ENCODE peak calls at places on chromosomes 7 and 10, in ten cellular contexts. Z, I, V, R, K, Y, S, T, C and P are unnamed samples. For H3K27me3, the result is how much of the 10 kb centered on the place peaks cover.

GRCh38 chr7:112080441-112080840 is 125.8 kb downstream of the DOCK4 start:
- DNase-seq in Z (no peak), I (no peak), V (no peak), R (peak), K (peak), Y (no peak), S (peak), T (no peak), C (no peak), P (no peak)

GRCh38 chr10:122206471-122207065 is 64.5 kb upstream of the BTBD16 start:
- DNase-seq in Z (no peak), I (no peak), V (no peak), R (no peak), K (peak), Y (no peak), S (no peak), T (no peak), C (no peak), P (no peak)

GRCh38 chr7:122304996-122305421 is 459 bp upstream of the FEZF1 start:
- DNase-seq in Z (no peak), I (no peak), V (no peak), R (no peak), K (no peak), Y (no peak), S (no peak), T (no peak), C (no peak), P (no peak)

GRCh38 chr7:42843209-42843800 is 68.6 kb downstream of the C7orf25 start:
- DNase-seq in Z (no peak), I (no peak), V (no peak), R (no peak), K (peak), Y (peak), S (peak), T (peak), C (peak), P (no peak)

GRCh38 chr7:128215281-128215680 is 25.8 kb upstream of the LEP start:
- DNase-seq in Z (no peak), I (no peak), V (no peak), R (peak), K (peak), Y (no peak), S (no peak), T (no peak), C (no peak), P (no peak)

GRCh38 chr7:144827581-144828139 is 8.2 kb downstream of the TPK1 start:
- DNase-seq in Z (no peak), I (no peak), V (no peak), R (no peak), K (peak), Y (no peak), S (no peak), T (no peak), C (no peak), P (no peak)

GRCh38 chr7:95955748-95956147 is 183.4 kb downstream of the DYNC1I1 start:
- DNase-seq in Z (no peak), I (no peak), V (no peak), R (no peak), K (no peak), Y (no peak), S (no peak), T (no peak), C (no peak), P (no peak)

GRCh38 chr10:1650542-1651279 is 86.6 kb downstream of the ADARB2 start:
- DNase-seq in Z (no peak), I (no peak), V (no peak), R (no peak), K (no peak), Y (no peak), S (no peak), T (no peak), C (no peak), P (no peak)

GRCh38 chr7:141073173-141073640 is 657 bp upstream of the TMEM178B start:
- DNase-seq in Z (no peak), I (no peak), V (no peak), R (no peak), K (peak), Y (no peak), S (peak), T (peak), C (peak), P (peak)

GRCh38 chr10:71246591-71247143 is 34.3 kb downstream of the UNC5B start:
- DNase-seq in Z (no peak), I (peak), V (no peak), R (no peak), K (no peak), Y (no peak), S (no peak), T (peak), C (no peak), P (no peak)

GRCh38 chr10:60394444-60394843 is 4.8 kb upstream of the ANK3 start:
- DNase-seq in Z (no peak), I (no peak), V (no peak), R (no peak), K (no peak), Y (no peak), S (no peak), T (no peak), C (no peak), P (no peak)

GRCh38 chr10:44153901-44154670 is 230.8 kb downstream of the CXCL12 start:
- DNase-seq in Z (no peak), I (no peak), V (no peak), R (no peak), K (no peak), Y (no peak), S (no peak), T (no peak), C (no peak), P (no peak)

GRCh38 chr7:75835688-75836285 is 22.2 kb upstream of the CCL24 start:
- DNase-seq in Z (no peak), I (no peak), V (no peak), R (no peak), K (no peak), Y (no peak), S (no peak), T (no peak), C (no peak), P (no peak)

GRCh38 chr10:69866246-69866687 is 64.6 kb downstream of the COL13A1 start:
- DNase-seq in Z (no peak), I (peak), V (no peak), R (no peak), K (no peak), Y (no peak), S (no peak), T (no peak), C (no peak), P (no peak)

GRCh38 chr7:3260425-3260762 is 40.7 kb upstream of the SDK1 start:
- DNase-seq in Z (no peak), I (no peak), V (no peak), R (no peak), K (peak), Y (peak), S (no peak), T (no peak), C (no peak), P (no peak)

GRCh38 chr10:112763916-112764520 is 186.0 kb upstream of the TCF7L2 start:
- DNase-seq in Z (no peak), I (no peak), V (no peak), R (peak), K (peak), Y (no peak), S (no peak), T (no peak), C (no peak), P (no peak)

GRCh38 chr10:131186547-131187253 is 124.8 kb downstream of the TCERG1L start:
- DNase-seq in Z (no peak), I (no peak), V (no peak), R (no peak), K (no peak), Y (no peak), S (no peak), T (no peak), C (no peak), P (no peak)

GRCh38 chr10:34244787-34245484 is 570.2 kb downstream of the PARD3 start:
- DNase-seq in Z (no peak), I (no peak), V (no peak), R (no peak), K (no peak), Y (no peak), S (no peak), T (no peak), C (no peak), P (no peak)

GRCh38 chr10:97365761-97366351 is 31.3 kb upstream of the FRAT2 start:
- DNase-seq in Z (no peak), I (no peak), V (no peak), R (no peak), K (no peak), Y (no peak), S (no peak), T (no peak), C (no peak), P (no peak)

GRCh38 chr7:123712619-123713018 is 36.2 kb downstream of the WASL start:
- DNase-seq in Z (no peak), I (no peak), V (no peak), R (peak), K (peak), Y (no peak), S (no peak), T (no peak), C (no peak), P (no peak)

GRCh38 chr10:115866174-115866573 is 406.8 kb downstream of the GFRA1 start:
- DNase-seq in Z (no peak), I (no peak), V (no peak), R (no peak), K (no peak), Y (no peak), S (no peak), T (no peak), C (no peak), P (no peak)

GRCh38 chr10:58859541-58859940 is 316.9 kb upstream of the PHYHIPL start:
- DNase-seq in Z (no peak), I (no peak), V (no peak), R (no peak), K (peak), Y (no peak), S (no peak), T (no peak), C (no peak), P (no peak)

GRCh38 chr7:8184241-8184640 is 77.7 kb downstream of the ICA1 start:
- DNase-seq in Z (no peak), I (no peak), V (no peak), R (no peak), K (no peak), Y (no peak), S (no peak), T (no peak), C (no peak), P (no peak)

GRCh38 chr7:78125884-78126283 is 327.3 kb downstream of the PHTF2 start:
- DNase-seq in Z (no peak), I (no peak), V (no peak), R (peak), K (peak), Y (no peak), S (peak), T (no peak), C (no peak), P (no peak)

GRCh38 chr10:32256613-32257437 is 90.1 kb downstream of the EPC1 start:
- DNase-seq in Z (peak), I (no peak), V (no peak), R (no peak), K (peak), Y (peak), S (peak), T (peak), C (peak), P (peak)

GRCh38 chr10:92697663-92698511 is 8.1 kb downstream of the HHEX start:
- DNase-seq in Z (peak), I (no peak), V (no peak), R (no peak), K (peak), Y (no peak), S (peak), T (no peak), C (no peak), P (peak)

GRCh38 chr7:97130417-97131139 is 13.1 kb downstream of the SDHAF3 start:
- DNase-seq in Z (no peak), I (no peak), V (no peak), R (no peak), K (no peak), Y (no peak), S (no peak), T (no peak), C (no peak), P (no peak)

GRCh38 chr10:117543999-117544728 is 1.6 kb downstream of the EMX2 start:
- DNase-seq in Z (no peak), I (no peak), V (no peak), R (no peak), K (no peak), Y (peak), S (no peak), T (no peak), C (no peak), P (no peak)

GRCh38 chr10:52351911-52352310 is 37.8 kb downstream of the DKK1 start:
- DNase-seq in Z (no peak), I (no peak), V (no peak), R (no peak), K (peak), Y (no peak), S (no peak), T (no peak), C (no peak), P (no peak)

GRCh38 chr7:144001543-144001942 is 1.4 kb downstream of the OR6B1 start:
- DNase-seq in Z (no peak), I (no peak), V (no peak), R (no peak), K (no peak), Y (no peak), S (no peak), T (no peak), C (no peak), P (no peak)

GRCh38 chr7:106679153-106679931 is 18.4 kb upstream of the CCDC71L start:
- DNase-seq in Z (no peak), I (no peak), V (no peak), R (no peak), K (peak), Y (no peak), S (no peak), T (no peak), C (no peak), P (no peak)

GRCh38 chr10:119786117-119786769 is 60.4 kb downstream of the INPP5F start:
- DNase-seq in Z (no peak), I (no peak), V (no peak), R (peak), K (peak), Y (no peak), S (peak), T (no peak), C (peak), P (no peak)

GRCh38 chr10:70379581-70380176 is 2.7 kb downstream of the LRRC20 start:
- DNase-seq in Z (no peak), I (no peak), V (no peak), R (no peak), K (no peak), Y (no peak), S (no peak), T (no peak), C (no peak), P (no peak)

GRCh38 chr10:124092270-124093075 is 925 bp downstream of the CHST15 start:
- DNase-seq in Z (no peak), I (peak), V (no peak), R (no peak), K (no peak), Y (peak), S (no peak), T (peak), C (peak), P (no peak)

GRCh38 chr10:35641430-35642015 is 573 bp downstream of the FZD8 start:
- DNase-seq in Z (peak), I (no peak), V (no peak), R (no peak), K (peak), Y (peak), S (no peak), T (no peak), C (peak), P (peak)
- H3K27me3 ChIP-seq in Z (under half), I (under half), V (under half), R (under half), K (under half), Y (under half), S (under half), T (under half), C (under half), P (under half)

GRCh38 chr7:50331564-50332208 is 27.2 kb downstream of the IKZF1 start:
- DNase-seq in Z (peak), I (no peak), V (no peak), R (no peak), K (no peak), Y (no peak), S (no peak), T (no peak), C (no peak), P (peak)
- H3K4me3 ChIP-seq in Z (peak), I (no peak), V (no peak), R (no peak), K (no peak), Y (no peak), S (no peak), T (no peak), C (no peak), P (peak)

GRCh38 chr10:133201948-133202725 is 27.9 kb upstream of the UTF1 start:
- DNase-seq in Z (no peak), I (no peak), V (no peak), R (no peak), K (no peak), Y (no peak), S (no peak), T (no peak), C (no peak), P (peak)

GRCh38 chr10:133201151-133201947 is 28.7 kb upstream of the UTF1 start:
- DNase-seq in Z (no peak), I (no peak), V (no peak), R (no peak), K (no peak), Y (peak), S (no peak), T (no peak), C (no peak), P (no peak)

GRCh38 chr10:133204226-133205015 is 25.6 kb upstream of the UTF1 start:
- DNase-seq in Z (no peak), I (no peak), V (no peak), R (no peak), K (no peak), Y (peak), S (no peak), T (no peak), C (no peak), P (peak)

GRCh38 chr10:133203652-133204195 is 26.3 kb upstream of the UTF1 start:
- DNase-seq in Z (no peak), I (no peak), V (no peak), R (no peak), K (no peak), Y (peak), S (no peak), T (no peak), C (no peak), P (no peak)

GRCh38 chr10:133202778-133203651 is 27.0 kb upstream of the UTF1 start:
- DNase-seq in Z (no peak), I (no peak), V (no peak), R (no peak), K (no peak), Y (peak), S (no peak), T (no peak), C (no peak), P (no peak)
- H3K27me3 ChIP-seq in Z (under half), I (under half), V (under half), R (under half), K (under half), Y (under half), S (half or more), T (half or more), C (under half), P (under half)

GRCh38 chr7:16466087-16466472 is 542 bp upstream of the SOSTDC1 start:
- DNase-seq in Z (no peak), I (no peak), V (no peak), R (no peak), K (no peak), Y (no peak), S (no peak), T (no peak), C (no peak), P (no peak)

GRCh38 chr7:16460789-16461465 is 4.6 kb downstream of the SOSTDC1 start:
- DNase-seq in Z (no peak), I (no peak), V (no peak), R (no peak), K (no peak), Y (no peak), S (no peak), T (no peak), C (no peak), P (no peak)

GRCh38 chr7:16465469-16466086 is at the start of gene SOSTDC1:
- DNase-seq in Z (no peak), I (no peak), V (no peak), R (no peak), K (no peak), Y (no peak), S (no peak), T (no peak), C (no peak), P (no peak)

GRCh38 chr7:16462618-16463017 is 2.9 kb downstream of the SOSTDC1 start:
- DNase-seq in Z (no peak), I (no peak), V (no peak), R (no peak), K (no peak), Y (no peak), S (no peak), T (no peak), C (no peak), P (no peak)

GRCh38 chr7:16463520-16463919 is 2.0 kb downstream of the SOSTDC1 start:
- DNase-seq in Z (no peak), I (no peak), V (no peak), R (no peak), K (no peak), Y (no peak), S (no peak), T (no peak), C (no peak), P (no peak)
- H3K4me3 ChIP-seq in Z (no peak), I (no peak), V (no peak), R (no peak), K (no peak), Y (no peak), S (no peak), T (no peak), C (no peak), P (no peak)

DNA sequence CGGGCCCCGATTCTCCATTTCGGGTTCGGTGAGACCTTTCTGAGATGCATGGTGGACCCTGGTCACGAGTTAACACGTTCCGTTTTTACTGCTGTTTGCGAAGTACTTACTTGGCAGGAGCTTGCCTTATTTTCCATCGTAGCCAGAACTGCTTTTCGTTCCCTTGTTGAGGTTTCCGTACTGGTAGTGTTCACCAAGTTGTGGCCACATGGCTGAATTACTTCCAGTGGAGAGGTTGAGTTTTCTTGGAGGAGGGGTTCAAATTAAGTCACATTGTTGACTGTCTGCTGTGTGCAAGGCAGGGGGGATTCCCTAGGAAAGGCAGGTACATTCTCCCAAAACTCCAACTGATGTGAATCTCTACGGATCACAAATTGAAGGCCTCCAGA is 4.0 kb downstream of the MXI1 start:
- DNase-seq in Z (no peak), I (no peak), V (no peak), R (no peak), K (no peak), Y (no peak), S (no peak), T (no peak), C (no peak), P (no peak)
- H3K27me3 ChIP-seq in Z (under half), I (under half), V (under half), R (under half), K (under half), Y (under half), S (under half), T (under half), C (under half), P (under half)

GRCh38 chr7:2203551-2204300 is 29.0 kb downstream of the MAD1L1 start:
- DNase-seq in Z (no peak), I (no peak), V (no peak), R (no peak), K (peak), Y (peak), S (no peak), T (no peak), C (no peak), P (no peak)
- H3K4me3 ChIP-seq in Z (no peak), I (no peak), V (no peak), R (no peak), K (no peak), Y (no peak), S (no peak), T (no peak), C (no peak), P (no peak)

DNA sequence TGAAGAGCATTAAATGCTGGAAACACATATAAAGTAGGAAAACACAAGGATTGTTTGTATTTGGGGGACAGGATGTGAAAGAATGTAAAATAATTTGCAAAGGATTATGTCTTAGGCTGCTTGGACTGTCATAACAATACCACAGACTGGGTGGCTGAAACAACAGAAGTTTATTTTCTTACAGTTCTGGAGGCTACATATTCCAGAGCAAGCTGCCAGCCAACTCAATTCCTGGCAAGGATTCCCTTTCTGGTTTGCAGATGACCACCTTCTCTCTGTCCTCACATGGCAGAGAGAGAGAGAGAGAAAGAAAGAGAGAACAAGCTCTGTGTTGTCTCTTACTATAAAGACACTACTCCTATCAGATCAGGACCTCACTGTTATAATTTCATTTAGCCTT is 8.8 kb upstream of the LAMB4 start:
- DNase-seq in Z (no peak), I (no peak), V (no peak), R (no peak), K (no peak), Y (no peak), S (no peak), T (no peak), C (no peak), P (no peak)
- H3K27me3 ChIP-seq in Z (under half), I (under half), V (under half), R (under half), K (under half), Y (under half), S (under half), T (under half), C (under half), P (under half)